ENCODE peak calls at places on chromosome 20, in seven cellular contexts. One of them, this sample, is unnamed.
A peak's percentile ranks its signal among the peaks of the same experiment; 100 is the strongest.

GRCh38 chr20:6767536-6768227 is at the start of gene BMP2:
- DNase-seq in HCT116: no peak
- DNase-seq in PC-3: peak; percentile 28
- DNase-seq in hepatocyte: peak; percentile 91
- DNase-seq in GM23248: peak; percentile 76
- DNase-seq in GM23338: peak; percentile 61
- DNase-seq in MM.1S: peak; percentile 70
- DNase-seq in this sample: peak; percentile 87

GRCh38 chr20:4147319-4147718 is 132.0 kb upstream of the RNF24 start:
- DNase-seq in MM.1S: no peak
- DNase-seq in GM23338: no peak
- DNase-seq in GM23248: no peak
- DNase-seq in hepatocyte: peak; percentile 2
- DNase-seq in HCT116: no peak
- DNase-seq in PC-3: peak; percentile 16
- DNase-seq in this sample: no peak

GRCh38 chr20:52054123-52054522 is 137.5 kb downstream of the ZFP64 start:
- DNase-seq in hepatocyte: no peak
- DNase-seq in MM.1S: no peak
- DNase-seq in GM23338: no peak
- DNase-seq in PC-3: no peak
- DNase-seq in HCT116: no peak
- DNase-seq in GM23248: no peak
- DNase-seq in this sample: no peak

GRCh38 chr20:2304180-2304579 is 8.4 kb downstream of the TGM3 start:
- DNase-seq in PC-3: no peak
- DNase-seq in GM23338: no peak
- DNase-seq in hepatocyte: no peak
- DNase-seq in MM.1S: no peak
- DNase-seq in GM23248: no peak
- DNase-seq in HCT116: no peak
- DNase-seq in this sample: no peak

GRCh38 chr20:21901470-21902275 is 196.2 kb downstream of the PAX1 start:
- DNase-seq in PC-3: peak; percentile 7
- DNase-seq in GM23338: no peak
- DNase-seq in HCT116: no peak
- DNase-seq in GM23248: peak; percentile 7
- DNase-seq in MM.1S: no peak
- DNase-seq in hepatocyte: peak; percentile 10
- DNase-seq in this sample: no peak

GRCh38 chr20:17995967-17996819 is 27.4 kb downstream of the MGME1 start:
- DNase-seq in hepatocyte: peak; percentile 74
- DNase-seq in GM23248: peak; percentile 88
- DNase-seq in GM23338: peak; percentile 74
- DNase-seq in PC-3: peak; percentile 88
- DNase-seq in HCT116: peak; percentile 26
- DNase-seq in MM.1S: peak; percentile 62
- DNase-seq in this sample: peak; percentile 55

GRCh38 chr20:38179846-38180245 is 14.8 kb upstream of the TGM2 start:
- DNase-seq in GM23248: no peak
- DNase-seq in MM.1S: no peak
- DNase-seq in hepatocyte: no peak
- DNase-seq in GM23338: no peak
- DNase-seq in PC-3: no peak
- DNase-seq in HCT116: no peak
- DNase-seq in this sample: no peak

GRCh38 chr20:57434390-57434700 is 43.1 kb downstream of the RBM38 start:
- DNase-seq in GM23248: no peak
- DNase-seq in MM.1S: no peak
- DNase-seq in GM23338: no peak
- DNase-seq in HCT116: no peak
- DNase-seq in PC-3: no peak
- DNase-seq in hepatocyte: no peak
- DNase-seq in this sample: peak; percentile 36

GRCh38 chr20:19275630-19276071 is 63.2 kb downstream of the SLC24A3 start:
- DNase-seq in HCT116: no peak
- DNase-seq in MM.1S: no peak
- DNase-seq in hepatocyte: peak; percentile 72
- DNase-seq in PC-3: no peak
- DNase-seq in GM23338: no peak
- DNase-seq in GM23248: peak; percentile 13
- DNase-seq in this sample: no peak

GRCh38 chr20:63327229-63327745 is 33.9 kb downstream of the CHRNA4 start:
- DNase-seq in MM.1S: no peak
- DNase-seq in PC-3: no peak
- DNase-seq in GM23248: no peak
- DNase-seq in HCT116: no peak
- DNase-seq in hepatocyte: no peak
- DNase-seq in GM23338: no peak
- DNase-seq in this sample: no peak
- H3K27ac ChIP-seq in MM.1S: no peak overlapping the region
- H3K27ac ChIP-seq in PC-3: no peak overlapping the region
- H3K27ac ChIP-seq in GM23248: no peak overlapping the region
- H3K27ac ChIP-seq in HCT116: peak overlapping the region; percentile 57
- H3K27ac ChIP-seq in hepatocyte: no peak overlapping the region
- H3K27ac ChIP-seq in GM23338: no peak overlapping the region
- H3K27ac ChIP-seq in this sample: no peak overlapping the region

DNA sequence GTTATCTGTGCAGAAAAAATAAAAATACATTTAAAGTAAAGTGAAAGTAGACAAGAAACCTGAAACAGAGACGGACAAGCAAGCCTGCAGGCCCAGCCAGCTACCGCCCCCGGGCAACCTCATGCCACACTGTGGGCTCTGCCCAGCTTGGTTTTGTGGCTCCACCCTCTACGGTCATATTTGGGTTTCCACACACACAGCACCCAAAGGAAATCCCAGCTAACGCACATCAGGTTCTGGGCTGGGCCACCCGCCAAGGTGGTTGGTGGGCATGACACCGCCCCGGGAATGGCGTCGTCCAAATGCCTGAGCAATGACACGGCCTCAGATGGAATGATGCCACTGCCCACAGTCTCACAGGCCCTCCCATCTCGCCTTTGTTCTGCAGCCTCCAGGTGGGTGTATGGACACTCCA is 22.9 kb downstream of the FAM110A start:
- DNase-seq in HCT116: peak; percentile 92
- DNase-seq in hepatocyte: no peak
- DNase-seq in MM.1S: no peak
- DNase-seq in GM23338: no peak
- DNase-seq in PC-3: peak; percentile 99
- DNase-seq in GM23248: peak; percentile 93
- DNase-seq in this sample: no peak
- TF ChIP-seq EZH2phosphoT487 in HCT116: no peak
- TF ChIP-seq EZH2phosphoT487 in hepatocyte: no peak
- TF ChIP-seq EZH2phosphoT487 in MM.1S: no peak
- TF ChIP-seq EZH2phosphoT487 in GM23338: no peak
- TF ChIP-seq EZH2phosphoT487 in PC-3: no peak
- TF ChIP-seq EZH2phosphoT487 in GM23248: no peak
- TF ChIP-seq EZH2phosphoT487 in this sample: no peak

GRCh38 chr20:24950128-24950835 is 1.2 kb downstream of the CST7 start:
- DNase-seq in PC-3: no peak
- DNase-seq in HCT116: no peak
- DNase-seq in GM23248: no peak
- DNase-seq in hepatocyte: no peak
- DNase-seq in GM23338: no peak
- DNase-seq in MM.1S: no peak
- DNase-seq in this sample: no peak

GRCh38 chr20:24948939-24949679 is at the start of gene CST7:
- DNase-seq in GM23248: no peak
- DNase-seq in HCT116: no peak
- DNase-seq in PC-3: peak; percentile 38
- DNase-seq in GM23338: no peak
- DNase-seq in MM.1S: no peak
- DNase-seq in hepatocyte: no peak
- DNase-seq in this sample: no peak

GRCh38 chr20:24950836-24951525 is 1.9 kb downstream of the CST7 start:
- DNase-seq in MM.1S: no peak
- DNase-seq in GM23338: no peak
- DNase-seq in GM23248: peak; percentile 39
- DNase-seq in hepatocyte: no peak
- DNase-seq in PC-3: no peak
- DNase-seq in HCT116: no peak
- DNase-seq in this sample: no peak

GRCh38 chr20:24951536-24952047 is 2.5 kb downstream of the CST7 start:
- DNase-seq in GM23248: no peak
- DNase-seq in PC-3: no peak
- DNase-seq in MM.1S: no peak
- DNase-seq in HCT116: no peak
- DNase-seq in GM23338: no peak
- DNase-seq in hepatocyte: no peak
- DNase-seq in this sample: no peak

DNA sequence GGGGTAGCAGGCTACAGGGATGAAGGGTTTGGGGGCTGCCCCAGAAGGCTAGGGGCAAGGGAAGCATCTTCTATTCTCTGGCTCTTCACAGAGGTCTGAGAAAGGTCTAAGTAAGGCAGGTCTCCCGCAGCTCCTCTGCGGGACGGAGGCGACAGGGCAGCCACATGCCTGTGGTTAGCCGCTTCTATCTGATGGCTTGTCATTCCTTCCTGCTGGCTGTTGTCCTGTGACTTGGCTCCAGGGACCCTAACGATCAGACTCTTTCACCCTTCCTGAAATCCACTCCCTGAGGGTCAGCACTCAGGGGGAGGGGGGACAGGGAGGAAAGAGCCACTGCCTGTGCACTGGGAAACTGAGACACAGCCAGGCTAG is 673 bp downstream of the CST7 start:
- DNase-seq in GM23338: no peak
- DNase-seq in HCT116: no peak
- DNase-seq in GM23248: no peak
- DNase-seq in hepatocyte: no peak
- DNase-seq in MM.1S: no peak
- DNase-seq in PC-3: no peak
- DNase-seq in this sample: no peak
- H3K27ac ChIP-seq in GM23338: no peak overlapping the region
- H3K27ac ChIP-seq in HCT116: no peak overlapping the region
- H3K27ac ChIP-seq in GM23248: no peak overlapping the region
- H3K27ac ChIP-seq in hepatocyte: no peak overlapping the region
- H3K27ac ChIP-seq in MM.1S: no peak overlapping the region
- H3K27ac ChIP-seq in PC-3: no peak overlapping the region
- H3K27ac ChIP-seq in this sample: no peak overlapping the region

DNA sequence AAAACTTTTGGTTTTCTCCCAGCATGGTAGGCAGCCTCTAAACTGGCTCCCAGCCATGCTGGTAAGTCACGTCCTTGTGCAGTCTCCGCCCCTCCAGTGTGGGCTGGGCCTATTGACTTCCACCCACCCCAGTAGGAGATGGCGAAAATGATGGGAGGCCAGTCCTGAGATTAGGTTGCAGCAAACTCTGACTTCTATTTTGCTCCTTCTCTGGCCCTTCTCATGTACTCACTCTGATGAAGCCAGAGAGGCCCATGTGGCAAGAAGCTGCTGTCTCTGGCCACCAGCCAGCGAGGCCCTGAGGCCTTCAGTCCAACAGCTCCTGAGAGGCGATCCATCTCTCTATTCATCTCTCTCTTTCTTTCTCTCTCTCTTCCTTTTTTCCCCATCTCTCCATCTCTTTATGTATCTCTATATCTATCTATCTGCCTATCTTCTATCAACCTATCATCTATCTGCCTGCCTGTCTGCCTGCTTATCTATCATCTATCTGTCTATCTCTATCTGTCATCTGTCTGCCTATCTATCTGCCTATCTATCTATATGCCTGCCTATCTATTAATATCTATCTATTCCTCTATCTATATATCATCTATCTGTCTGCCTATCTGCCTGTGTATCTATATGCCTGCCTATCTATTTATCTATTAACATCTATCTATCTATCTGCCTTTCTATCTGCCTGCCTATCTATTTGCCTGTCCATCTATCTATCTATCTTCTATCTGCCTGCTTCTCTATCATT is 52.6 kb upstream of the STX16 start:
- DNase-seq in GM23248: peak; percentile 73
- DNase-seq in HCT116: no peak
- DNase-seq in MM.1S: no peak
- DNase-seq in GM23338: no peak
- DNase-seq in hepatocyte: peak; percentile 42
- DNase-seq in PC-3: no peak
- DNase-seq in this sample: no peak
- TF ChIP-seq EZH2phosphoT487 in GM23248: no peak
- TF ChIP-seq EZH2phosphoT487 in HCT116: no peak
- TF ChIP-seq EZH2phosphoT487 in MM.1S: no peak
- TF ChIP-seq EZH2phosphoT487 in GM23338: no peak
- TF ChIP-seq EZH2phosphoT487 in hepatocyte: no peak
- TF ChIP-seq EZH2phosphoT487 in PC-3: no peak
- TF ChIP-seq EZH2phosphoT487 in this sample: no peak

GRCh38 chr20:11217322-11217989 is 543.7 kb upstream of the JAG1 start:
- DNase-seq in HCT116: no peak
- DNase-seq in MM.1S: no peak
- DNase-seq in hepatocyte: no peak
- DNase-seq in GM23248: no peak
- DNase-seq in GM23338: no peak
- DNase-seq in PC-3: no peak
- DNase-seq in this sample: no peak

GRCh38 chr20:11219192-11219591 is 545.4 kb upstream of the JAG1 start:
- DNase-seq in GM23248: no peak
- DNase-seq in GM23338: no peak
- DNase-seq in HCT116: no peak
- DNase-seq in MM.1S: no peak
- DNase-seq in hepatocyte: no peak
- DNase-seq in PC-3: no peak
- DNase-seq in this sample: no peak

GRCh38 chr20:11218035-11218680 is 544.4 kb upstream of the JAG1 start:
- DNase-seq in GM23338: no peak
- DNase-seq in GM23248: no peak
- DNase-seq in MM.1S: no peak
- DNase-seq in HCT116: no peak
- DNase-seq in PC-3: no peak
- DNase-seq in hepatocyte: no peak
- DNase-seq in this sample: no peak

GRCh38 chr20:11222243-11222642 is 548.4 kb upstream of the JAG1 start:
- DNase-seq in PC-3: no peak
- DNase-seq in hepatocyte: no peak
- DNase-seq in HCT116: no peak
- DNase-seq in GM23248: no peak
- DNase-seq in MM.1S: no peak
- DNase-seq in GM23338: no peak
- DNase-seq in this sample: no peak

DNA sequence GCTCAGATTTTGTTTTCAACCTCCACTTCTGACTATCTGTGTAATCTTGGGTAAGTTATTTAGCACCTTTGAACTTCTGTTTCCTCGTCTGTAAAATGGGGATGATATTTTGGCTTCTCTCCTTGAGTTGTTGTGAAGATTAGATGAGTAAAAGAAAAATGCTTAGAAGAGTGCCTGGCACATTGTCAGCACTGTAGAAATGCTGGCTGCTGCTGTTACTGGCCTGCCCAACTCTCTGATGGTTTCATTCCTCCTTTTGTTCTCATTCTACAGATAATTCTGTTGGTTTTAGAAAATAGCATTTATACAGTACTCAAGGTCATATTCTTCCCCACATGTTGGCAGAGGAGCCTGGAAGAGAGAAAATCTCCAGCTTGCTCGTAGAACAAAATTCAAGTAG is 547.2 kb upstream of the JAG1 start:
- DNase-seq in HCT116: no peak
- DNase-seq in GM23248: no peak
- DNase-seq in GM23338: no peak
- DNase-seq in MM.1S: no peak
- DNase-seq in hepatocyte: no peak
- DNase-seq in PC-3: no peak
- DNase-seq in this sample: no peak
- H3K27ac ChIP-seq in HCT116: no peak overlapping the region
- H3K27ac ChIP-seq in GM23248: no peak overlapping the region
- H3K27ac ChIP-seq in GM23338: no peak overlapping the region
- H3K27ac ChIP-seq in MM.1S: no peak overlapping the region
- H3K27ac ChIP-seq in hepatocyte: no peak overlapping the region
- H3K27ac ChIP-seq in PC-3: no peak overlapping the region
- H3K27ac ChIP-seq in this sample: no peak overlapping the region